ENCODE peak calls at places on chromosomes 7 and 10, in ten cellular contexts. R is uterus, W is HCT116, L is fibroblast of lung, C is AG04449, Y is lower lobe of right lung, P is transverse colon, V is ovary, X is cardiac muscle cell, I is heart right ventricle. O is an unnamed sample.

GRCh38 chr10:77699080-77699645 is 61.6 kb upstream of the KCNMA1 start:
- DNase-seq in V (no peak), W (no peak), R (no peak), I (no peak), P (no peak), X (no peak), Y (no peak), C (no peak), L (no peak), O (no peak)

GRCh38 chr7:111140091-111140870 is 49.4 kb downstream of the LRRN3 start:
- DNase-seq in V (no peak), P (no peak), L (no peak), I (no peak), X (no peak), C (no peak), Y (no peak), R (no peak), W (no peak), O (no peak)

GRCh38 chr10:79026806-79027146 is 42.0 kb upstream of the ZMIZ1 start:
- DNase-seq in X (no peak), R (peak), C (no peak), I (no peak), L (no peak), W (no peak), Y (no peak), V (peak), P (no peak), O (no peak)

GRCh38 chr7:47803846-47804245 is 144.4 kb downstream of the PKD1L1 start:
- DNase-seq in V (no peak), C (no peak), W (no peak), P (no peak), R (no peak), Y (no peak), L (no peak), I (no peak), X (no peak), O (no peak)

GRCh38 chr7:111763221-111763791 is 201.0 kb upstream of the IMMP2L start:
- DNase-seq in X (peak), R (no peak), W (peak), C (no peak), P (no peak), I (no peak), V (no peak), Y (no peak), L (peak), O (no peak)

GRCh38 chr7:13874783-13875182 is 114.7 kb downstream of the ETV1 start:
- DNase-seq in C (no peak), P (no peak), R (no peak), Y (no peak), I (no peak), X (peak), V (no peak), L (peak), W (no peak), O (no peak)

GRCh38 chr10:72030762-72031543 is 57.4 kb downstream of the SPOCK2 start:
- DNase-seq in L (peak), C (no peak), V (peak), P (peak), R (peak), Y (no peak), I (peak), W (no peak), X (peak), O (no peak)

GRCh38 chr10:99329891-99330674 is 927 bp downstream of the CNNM1 start:
- DNase-seq in P (no peak), C (no peak), W (no peak), R (no peak), V (peak), X (peak), L (peak), I (no peak), Y (peak), O (peak)

GRCh38 chr7:141369422-141369821 is 181.8 kb upstream of the AGK start:
- DNase-seq in V (no peak), X (no peak), Y (no peak), I (peak), W (no peak), R (no peak), C (no peak), P (no peak), L (no peak), O (no peak)

GRCh38 chr7:143392875-143393266 is 11.7 kb downstream of the ZYX start:
- DNase-seq in L (peak), X (peak), V (no peak), P (no peak), C (no peak), Y (no peak), W (no peak), I (no peak), R (no peak), O (no peak)
- H3K4me3 ChIP-seq in L (no peak), X (no peak), V (no peak), P (no peak), C (no peak), Y (no peak), W (no peak), I (no peak), R (no peak), O (no peak)

DNA sequence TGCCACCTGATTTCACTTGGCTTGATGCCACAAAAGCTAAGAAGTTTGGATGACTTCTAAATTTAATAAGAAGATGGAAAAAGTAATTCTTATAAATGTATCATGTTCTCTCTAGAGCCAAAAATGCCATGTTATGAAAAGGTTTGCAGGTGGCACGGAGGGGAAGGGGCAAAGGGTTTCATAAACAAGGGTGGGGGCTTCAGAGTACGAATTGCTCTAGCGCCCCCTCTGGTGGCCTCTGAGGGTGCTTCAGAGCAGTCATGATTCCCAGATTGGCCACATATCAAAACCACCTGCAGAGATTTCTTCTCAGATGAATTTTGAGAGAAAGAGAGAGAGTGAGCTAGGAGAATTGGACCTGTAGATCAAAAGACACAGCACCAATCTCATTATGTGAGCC is 208.6 kb upstream of the YAE1 start:
- DNase-seq in I (no peak), X (no peak), Y (no peak), W (peak), R (no peak), L (no peak), C (no peak), V (no peak), P (no peak), O (no peak)
- TF ChIP-seq CTCF in I (peak), X (peak), Y (no peak), W (peak), R (no peak), L (peak), C (peak), V (no peak), P (no peak), O (no peak)

GRCh38 chr10:131902211-131902610 is 1.4 kb downstream of the PPP2R2D start:
- DNase-seq in I (no peak), P (no peak), Y (no peak), R (no peak), W (no peak), L (no peak), V (no peak), C (no peak), X (no peak), O (no peak)
- H3K4me3 ChIP-seq in I (peak), P (peak), Y (peak), R (no peak), W (peak), L (peak), V (peak), C (peak), X (peak), O (peak)

GRCh38 chr10:91910467-91910866 is 1.2 kb upstream of the FGFBP3 start:
- DNase-seq in I (no peak), R (no peak), X (no peak), V (no peak), W (no peak), Y (no peak), C (no peak), L (no peak), P (no peak), O (no peak)

GRCh38 chr10:91909178-91909677 is at the start of gene FGFBP3:
- DNase-seq in C (no peak), Y (no peak), W (peak), L (peak), P (peak), R (peak), I (peak), V (peak), X (peak), O (no peak)

GRCh38 chr10:91907914-91908357 is 1.4 kb downstream of the FGFBP3 start:
- DNase-seq in W (no peak), P (no peak), Y (no peak), V (no peak), L (no peak), I (no peak), X (no peak), C (no peak), R (no peak), O (no peak)

GRCh38 chr10:91907033-91907594 is 2.2 kb downstream of the FGFBP3 start:
- DNase-seq in I (no peak), R (no peak), P (no peak), W (no peak), L (no peak), C (no peak), X (no peak), Y (no peak), V (no peak), O (no peak)

GRCh38 chr10:91908358-91909177 is 718 bp downstream of the FGFBP3 start:
- DNase-seq in Y (peak), R (peak), V (peak), X (peak), P (peak), L (peak), W (peak), C (no peak), I (peak), O (peak)
- TF ChIP-seq CTCF in Y (peak), R (peak), V (peak), X (peak), P (peak), L (peak), W (peak), C (peak), I (peak), O (peak)

GRCh38 chr7:130917669-130918128 is 183.7 kb upstream of the KLF14 start:
- DNase-seq in L (peak), C (no peak), W (no peak), X (no peak), Y (no peak), R (no peak), P (no peak), V (no peak), I (no peak), O (no peak)
- H3K4me3 ChIP-seq in L (peak), C (no peak), W (no peak), X (no peak), Y (no peak), R (no peak), P (peak), V (no peak), I (no peak), O (no peak)

DNA sequence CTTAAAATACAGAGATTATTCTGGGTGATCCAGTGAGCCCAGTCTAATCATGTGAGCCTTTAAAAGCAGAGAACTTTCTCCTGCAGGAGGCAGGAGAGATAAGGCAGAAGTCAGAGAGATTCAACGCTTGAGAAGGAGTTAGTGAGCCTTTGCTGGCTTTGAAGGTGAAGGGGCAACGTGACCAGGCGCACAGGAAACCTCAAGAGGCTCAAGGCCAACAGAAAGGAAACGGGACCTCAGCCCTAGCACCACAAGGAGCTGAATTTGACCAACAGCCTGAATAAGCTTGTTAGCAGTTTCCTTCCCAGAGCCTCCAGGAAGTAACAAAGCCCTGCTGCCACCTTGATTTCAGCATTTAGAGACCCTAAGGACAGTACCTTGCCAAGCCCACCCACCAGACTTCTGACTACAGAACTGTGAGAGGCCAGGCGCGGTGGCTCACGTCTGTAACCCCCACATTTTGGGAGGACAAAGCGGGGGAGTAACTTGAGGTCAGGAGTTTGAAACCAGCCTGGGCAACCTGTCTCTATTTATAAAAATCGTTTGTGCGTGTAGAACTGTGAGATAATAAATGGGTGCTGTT is 87.3 kb upstream of the KAT6B start:
- DNase-seq in Y (no peak), C (no peak), L (peak), X (peak), V (no peak), W (no peak), R (no peak), I (no peak), P (peak), O (no peak)
- TF ChIP-seq CTCF in Y (peak), C (peak), L (peak), X (peak), V (no peak), W (peak), R (no peak), I (peak), P (no peak), O (no peak)

O was measured in dorsolateral prefrontal cortex.